ENCODE peak calls at places on chromosomes 12 and 14, in nine cellular contexts. Z is aorta; Q is breast epithelium; M is lung; I is naive thymus-derived CD4-positive, alpha-beta T cell; K is psoas muscle; B is CD4-positive, alpha-beta memory T cell; L is GM23338; J is small intestine. A is an unnamed sample.

GRCh38 chr12:8452976-8453616 is 2.7 kb upstream of the CLEC6A start:
- DNase-seq in Z (no peak), Q (no peak), M (no peak), I (no peak), K (no peak), B (no peak), L (no peak), J (no peak), A (no peak)

GRCh38 chr14:76090611-76091010 is 61.1 kb upstream of the GPATCH2L start:
- DNase-seq in Z (no peak), Q (no peak), M (no peak), I (no peak), K (no peak), B (no peak), L (no peak), J (no peak), A (no peak)

GRCh38 chr12:112978163-112979081 is at the start of gene OAS2:
- DNase-seq in Z (peak; percentile 76), Q (peak; percentile 60), M (peak; percentile 55), I (peak; percentile 89), K (peak; percentile 39), B (peak; percentile 88), L (peak; percentile 28), J (peak; percentile 85), A (peak; percentile 61)

GRCh38 chr12:121709478-121709890 is 3.1 kb upstream of the TMEM120B start:
- DNase-seq in Z (no peak), Q (no peak), M (peak; percentile 41), I (no peak), K (no peak), B (no peak), L (no peak), J (no peak), A (no peak)

GRCh38 chr12:26135010-26135420 is 10.2 kb upstream of the BHLHE41 start:
- DNase-seq in Z (peak; percentile 73), Q (no peak), M (peak; percentile 95), I (no peak), K (no peak), B (no peak), L (no peak), J (peak; percentile 54), A (no peak)

GRCh38 chr14:73403181-73403752 is 55.1 kb downstream of the NUMB start:
- DNase-seq in Z (no peak), Q (no peak), M (no peak), I (no peak), K (no peak), B (no peak), L (no peak), J (no peak), A (no peak)

GRCh38 chr14:76887196-76887595 is 61.0 kb downstream of the LRRC74A start:
- DNase-seq in Z (no peak), Q (no peak), M (no peak), I (no peak), K (no peak), B (no peak), L (no peak), J (no peak), A (no peak)

GRCh38 chr14:52355016-52355430 is 40.9 kb downstream of the PTGER2 start:
- DNase-seq in Z (no peak), Q (no peak), M (no peak), I (no peak), K (no peak), B (no peak), L (no peak), J (no peak), A (no peak)

GRCh38 chr12:19893514-19893913 is 454.2 kb downstream of the AEBP2 start:
- DNase-seq in Z (no peak), Q (no peak), M (no peak), I (no peak), K (no peak), B (no peak), L (peak; percentile 15), J (peak; percentile 20), A (no peak)

GRCh38 chr14:96722751-96723150 is 74.4 kb upstream of the VRK1 start:
- DNase-seq in Z (no peak), Q (no peak), M (no peak), I (no peak), K (no peak), B (no peak), L (peak; percentile 6), J (no peak), A (no peak)

GRCh38 chr14:53955671-53956426 is 776 bp downstream of the BMP4 start:
- DNase-seq in Z (peak; percentile 86), Q (no peak), M (peak; percentile 60), I (peak; percentile 6), K (peak; percentile 81), B (no peak), L (peak; percentile 79), J (peak; percentile 62), A (no peak)

GRCh38 chr14:64993263-64993662 is 6.6 kb downstream of the FNTB start:
- DNase-seq in Z (no peak), Q (no peak), M (no peak), I (no peak), K (no peak), B (no peak), L (no peak), J (no peak), A (no peak)

GRCh38 chr14:102935756-102936155 is 13.3 kb downstream of the AMN start:
- DNase-seq in Z (no peak), Q (no peak), M (no peak), I (no peak), K (no peak), B (no peak), L (no peak), J (no peak), A (no peak)

GRCh38 chr12:91423336-91424050 is 240.9 kb upstream of the DCN start:
- DNase-seq in Z (no peak), Q (no peak), M (no peak), I (no peak), K (no peak), B (no peak), L (peak; percentile 30), J (no peak), A (no peak)

GRCh38 chr14:50122291-50122690 is 5.9 kb upstream of the VCPKMT start:
- DNase-seq in Z (no peak), Q (no peak), M (no peak), I (no peak), K (no peak), B (no peak), L (no peak), J (no peak), A (no peak)

GRCh38 chr12:1329784-1330474 is 264.5 kb downstream of the FBXL14 start:
- DNase-seq in Z (no peak), Q (no peak), M (no peak), I (no peak), K (no peak), B (no peak), L (no peak), J (peak; percentile 8), A (no peak)
- H3K4me1 ChIP-seq in Z (no peaks in the 10 kb centered on the region), Q (no peaks in the 10 kb centered on the region), M (peaks cover 2% of the 10 kb centered on the region), I (no peaks in the 10 kb centered on the region), K (no peaks in the 10 kb centered on the region), B (no peaks in the 10 kb centered on the region), L (no peaks in the 10 kb centered on the region), J (no peaks in the 10 kb centered on the region), A (no peaks in the 10 kb centered on the region)

DNA sequence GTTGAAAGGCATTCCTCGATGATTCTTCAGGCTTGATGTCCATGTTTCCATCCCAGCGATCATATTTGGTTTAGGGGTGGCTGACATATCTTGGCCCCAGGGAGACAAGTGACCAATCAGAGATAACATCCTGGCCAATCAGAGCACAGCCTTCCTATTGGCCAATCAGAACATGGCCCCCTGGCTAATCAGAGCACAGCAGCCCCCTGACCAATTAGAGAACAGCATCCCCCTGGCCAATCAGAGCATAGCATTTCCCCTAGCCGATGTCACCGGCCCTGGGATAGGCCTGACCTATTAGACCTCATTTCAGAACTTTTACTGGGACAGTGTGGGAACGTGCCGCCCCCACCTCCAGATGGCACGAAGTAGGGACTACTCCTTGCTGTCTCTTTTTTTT is 182.2 kb downstream of the AACS start:
- DNase-seq in Z (no peak), Q (no peak), M (no peak), I (no peak), K (no peak), B (no peak), L (no peak), J (no peak), A (no peak)
- H3K27me3 ChIP-seq in Z (no peaks in the 10 kb centered on the region), Q (no peaks in the 10 kb centered on the region), M (no peaks in the 10 kb centered on the region), I (no peaks in the 10 kb centered on the region), K (peaks cover 5% of the 10 kb centered on the region), B (no peaks in the 10 kb centered on the region), L (no peaks in the 10 kb centered on the region), J (no peaks in the 10 kb centered on the region), A (no peaks in the 10 kb centered on the region)

GRCh38 chr12:55748230-55748993 is 5.5 kb downstream of the GDF11 start:
- DNase-seq in Z (no peak), Q (no peak), M (no peak), I (no peak), K (no peak), B (no peak), L (no peak), J (no peak), A (no peak)
- H3K4me1 ChIP-seq in Z (no peaks in the 10 kb centered on the region), Q (no peaks in the 10 kb centered on the region), M (peaks cover 2% of the 10 kb centered on the region), I (peaks cover 16% of the 10 kb centered on the region), K (peaks cover 19% of the 10 kb centered on the region), B (peaks cover 16% of the 10 kb centered on the region), L (peaks cover 58% of the 10 kb centered on the region), J (no peaks in the 10 kb centered on the region), A (peaks cover 6% of the 10 kb centered on the region)

DNA sequence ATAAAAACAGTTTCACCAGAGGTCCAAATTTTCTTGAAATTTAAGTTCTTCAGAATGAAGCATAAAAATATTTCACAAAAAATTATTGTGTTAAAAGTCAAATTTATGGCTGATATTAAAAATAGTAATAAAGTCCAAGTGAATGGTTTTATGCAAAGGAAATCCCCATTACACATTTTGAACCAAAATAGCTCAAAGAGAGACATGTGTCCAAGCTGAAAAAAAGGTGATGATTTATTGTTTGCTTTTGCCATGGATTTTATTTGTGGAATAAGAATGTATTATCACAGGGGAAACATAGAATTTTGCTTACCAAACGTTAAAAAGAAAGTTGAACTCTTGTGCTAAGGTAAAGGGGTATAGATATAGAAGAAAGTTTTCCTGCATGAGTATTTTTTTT is 4.6 kb downstream of the FOXG1 start:
- DNase-seq in Z (no peak), Q (no peak), M (no peak), I (no peak), K (no peak), B (no peak), L (no peak), J (no peak), A (no peak)
- H3K27me3 ChIP-seq in Z (no peaks in the 10 kb centered on the region), Q (peaks cover 6% of the 10 kb centered on the region), M (peaks cover 9% of the 10 kb centered on the region), I (peaks cover 5% of the 10 kb centered on the region), K (peaks cover 93% of the 10 kb centered on the region), B (peaks cover 4% of the 10 kb centered on the region), L (peaks cover 92% of the 10 kb centered on the region), J (peaks cover 5% of the 10 kb centered on the region), A (peaks cover 11% of the 10 kb centered on the region)

GRCh38 chr12:123134755-123135282 is 16.1 kb downstream of the PITPNM2 start:
- DNase-seq in Z (no peak), Q (no peak), M (no peak), I (no peak), K (no peak), B (no peak), L (no peak), J (no peak), A (no peak)
- H3K4me1 ChIP-seq in Z (no peaks in the 10 kb centered on the region), Q (peaks cover 10% of the 10 kb centered on the region), M (peaks cover 12% of the 10 kb centered on the region), I (peaks cover 24% of the 10 kb centered on the region), K (peaks cover 15% of the 10 kb centered on the region), B (peaks cover 18% of the 10 kb centered on the region), L (no peaks in the 10 kb centered on the region), J (peaks cover 2% of the 10 kb centered on the region), A (peaks cover 14% of the 10 kb centered on the region)

DNA sequence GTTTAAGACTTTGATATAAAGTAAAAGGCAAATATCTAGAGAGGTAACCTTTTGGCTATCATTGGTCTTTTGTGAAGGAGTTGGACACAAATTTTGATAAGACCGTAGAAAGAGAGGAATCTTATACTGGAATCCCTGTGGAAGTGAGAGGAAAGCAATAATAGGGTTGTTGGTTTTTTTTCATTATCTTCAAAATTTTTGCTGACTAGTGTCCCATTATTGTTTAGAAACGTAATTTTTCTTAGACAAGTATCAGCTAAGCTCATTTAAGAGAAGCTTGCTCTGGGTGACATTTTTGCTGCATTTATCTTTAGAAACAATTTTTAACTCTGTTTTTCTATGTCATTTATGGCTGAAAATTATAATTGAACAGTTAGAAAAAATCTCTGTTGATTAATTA is 300.3 kb downstream of the SYT1 start:
- DNase-seq in Z (no peak), Q (no peak), M (no peak), I (no peak), K (no peak), B (no peak), L (no peak), J (no peak), A (no peak)
- H3K27me3 ChIP-seq in Z (no peaks in the 10 kb centered on the region), Q (no peaks in the 10 kb centered on the region), M (no peaks in the 10 kb centered on the region), I (no peaks in the 10 kb centered on the region), K (no peaks in the 10 kb centered on the region), B (no peaks in the 10 kb centered on the region), L (no peaks in the 10 kb centered on the region), J (no peaks in the 10 kb centered on the region), A (no peaks in the 10 kb centered on the region)